ENCODE peak calls at places on chromosomes 16 and 17, in six cellular contexts. One of them, this sample, is unnamed. For H3K4me1, the result is how much of the 10 kb centered on the place peaks cover.

GRCh38 chr17:82246365-82247174 is 17.7 kb downstream of the SLC16A3 start:
- DNase-seq in Caco-2: no peak
- DNase-seq in MM.1S: no peak
- DNase-seq in adrenal gland: peak
- DNase-seq in ovary: peak
- DNase-seq in lower lobe of right lung: peak
- DNase-seq in this sample: no peak

GRCh38 chr17:68319420-68320162 is 28.3 kb downstream of the ARSG start:
- DNase-seq in Caco-2: no peak
- DNase-seq in MM.1S: no peak
- DNase-seq in adrenal gland: no peak
- DNase-seq in ovary: no peak
- DNase-seq in lower lobe of right lung: no peak
- DNase-seq in this sample: peak

GRCh38 chr16:88685156-88686061 is 898 bp downstream of the SNAI3 start:
- DNase-seq in Caco-2: peak
- DNase-seq in MM.1S: peak
- DNase-seq in adrenal gland: peak
- DNase-seq in ovary: no peak
- DNase-seq in lower lobe of right lung: peak
- DNase-seq in this sample: peak

GRCh38 chr17:15261818-15262290 is 3.3 kb downstream of the PMP22 start:
- DNase-seq in Caco-2: peak
- DNase-seq in MM.1S: no peak
- DNase-seq in adrenal gland: no peak
- DNase-seq in ovary: peak
- DNase-seq in lower lobe of right lung: no peak
- DNase-seq in this sample: no peak

GRCh38 chr16:10878644-10879498 is 1.9 kb downstream of the CIITA start:
- DNase-seq in Caco-2: no peak
- DNase-seq in MM.1S: peak
- DNase-seq in adrenal gland: peak
- DNase-seq in ovary: peak
- DNase-seq in lower lobe of right lung: peak
- DNase-seq in this sample: peak

GRCh38 chr17:67079481-67079880 is 35.1 kb downstream of the CACNG1 start:
- DNase-seq in Caco-2: no peak
- DNase-seq in MM.1S: no peak
- DNase-seq in adrenal gland: no peak
- DNase-seq in ovary: no peak
- DNase-seq in lower lobe of right lung: no peak
- DNase-seq in this sample: no peak

GRCh38 chr16:13919330-13919682 is 648 bp upstream of the ERCC4 start:
- DNase-seq in Caco-2: peak
- DNase-seq in MM.1S: peak
- DNase-seq in adrenal gland: no peak
- DNase-seq in ovary: no peak
- DNase-seq in lower lobe of right lung: no peak
- DNase-seq in this sample: peak

GRCh38 chr16:83482545-83483162 is 325.1 kb upstream of the HSBP1 start:
- DNase-seq in Caco-2: no peak
- DNase-seq in MM.1S: no peak
- DNase-seq in adrenal gland: no peak
- DNase-seq in ovary: no peak
- DNase-seq in lower lobe of right lung: no peak
- DNase-seq in this sample: no peak

GRCh38 chr17:17151541-17151940 is 54.6 kb downstream of the PLD6 start:
- DNase-seq in Caco-2: no peak
- DNase-seq in MM.1S: no peak
- DNase-seq in adrenal gland: no peak
- DNase-seq in ovary: no peak
- DNase-seq in lower lobe of right lung: no peak
- DNase-seq in this sample: no peak

GRCh38 chr17:11182430-11182829 is 58.6 kb upstream of the SHISA6 start:
- DNase-seq in Caco-2: no peak
- DNase-seq in MM.1S: no peak
- DNase-seq in adrenal gland: no peak
- DNase-seq in ovary: no peak
- DNase-seq in lower lobe of right lung: no peak
- DNase-seq in this sample: no peak

GRCh38 chr17:28985950-28986713 is 19.7 kb downstream of the SEZ6 start:
- DNase-seq in Caco-2: no peak
- DNase-seq in MM.1S: no peak
- DNase-seq in adrenal gland: no peak
- DNase-seq in ovary: no peak
- DNase-seq in lower lobe of right lung: no peak
- DNase-seq in this sample: no peak

GRCh38 chr16:48949636-48950035 is 332.0 kb downstream of the CBLN1 start:
- DNase-seq in Caco-2: no peak
- DNase-seq in MM.1S: no peak
- DNase-seq in adrenal gland: no peak
- DNase-seq in ovary: no peak
- DNase-seq in lower lobe of right lung: no peak
- DNase-seq in this sample: no peak

GRCh38 chr17:81044764-81045589 is 10.0 kb downstream of the BAIAP2 start:
- DNase-seq in Caco-2: no peak
- DNase-seq in MM.1S: no peak
- DNase-seq in adrenal gland: peak
- DNase-seq in ovary: peak
- DNase-seq in lower lobe of right lung: peak
- DNase-seq in this sample: no peak

GRCh38 chr17:9677411-9677810 is 32.1 kb downstream of the USP43 start:
- DNase-seq in Caco-2: no peak
- DNase-seq in MM.1S: no peak
- DNase-seq in adrenal gland: no peak
- DNase-seq in ovary: no peak
- DNase-seq in lower lobe of right lung: no peak
- DNase-seq in this sample: no peak

GRCh38 chr17:7041607-7042506 is 2.0 kb downstream of the SLC16A11 start:
- DNase-seq in Caco-2: no peak
- DNase-seq in MM.1S: peak
- DNase-seq in adrenal gland: no peak
- DNase-seq in ovary: peak
- DNase-seq in lower lobe of right lung: no peak
- DNase-seq in this sample: no peak

GRCh38 chr16:11824362-11824761 is 27.0 kb downstream of the RSL1D1 start:
- DNase-seq in Caco-2: peak
- DNase-seq in MM.1S: no peak
- DNase-seq in adrenal gland: peak
- DNase-seq in ovary: no peak
- DNase-seq in lower lobe of right lung: peak
- DNase-seq in this sample: no peak

GRCh38 chr16:30948087-30948955 is 547 bp upstream of the ORAI3 start:
- DNase-seq in Caco-2: peak
- DNase-seq in MM.1S: no peak
- DNase-seq in adrenal gland: peak
- DNase-seq in ovary: peak
- DNase-seq in lower lobe of right lung: peak
- DNase-seq in this sample: no peak

GRCh38 chr17:45177563-45177962 is 15.9 kb downstream of the HEXIM2 start:
- DNase-seq in Caco-2: no peak
- DNase-seq in MM.1S: no peak
- DNase-seq in adrenal gland: no peak
- DNase-seq in ovary: no peak
- DNase-seq in lower lobe of right lung: no peak
- DNase-seq in this sample: no peak

GRCh38 chr17:74776990-74777389 is 845 bp upstream of the NAT9 start:
- DNase-seq in Caco-2: no peak
- DNase-seq in MM.1S: no peak
- DNase-seq in adrenal gland: no peak
- DNase-seq in ovary: no peak
- DNase-seq in lower lobe of right lung: no peak
- DNase-seq in this sample: no peak

GRCh38 chr17:31598921-31599571 is 207.6 kb downstream of the RAB11FIP4 start:
- DNase-seq in Caco-2: no peak
- DNase-seq in MM.1S: no peak
- DNase-seq in adrenal gland: no peak
- DNase-seq in ovary: no peak
- DNase-seq in lower lobe of right lung: no peak
- DNase-seq in this sample: no peak

GRCh38 chr17:81302324-81302723 is 7.2 kb upstream of the SLC38A10 start:
- DNase-seq in Caco-2: no peak
- DNase-seq in MM.1S: no peak
- DNase-seq in adrenal gland: no peak
- DNase-seq in ovary: no peak
- DNase-seq in lower lobe of right lung: no peak
- DNase-seq in this sample: no peak

GRCh38 chr17:43468746-43469544 is 14.8 kb upstream of the DHX8 start:
- DNase-seq in Caco-2: no peak
- DNase-seq in MM.1S: no peak
- DNase-seq in adrenal gland: no peak
- DNase-seq in ovary: no peak
- DNase-seq in lower lobe of right lung: no peak
- DNase-seq in this sample: no peak

GRCh38 chr17:44901323-44901965 is 2.2 kb upstream of the EFTUD2 start:
- DNase-seq in Caco-2: no peak
- DNase-seq in MM.1S: no peak
- DNase-seq in adrenal gland: no peak
- DNase-seq in ovary: no peak
- DNase-seq in lower lobe of right lung: no peak
- DNase-seq in this sample: no peak

GRCh38 chr16:84985079-84986065 is 26.0 kb downstream of the ZDHHC7 start:
- DNase-seq in Caco-2: no peak
- DNase-seq in MM.1S: no peak
- DNase-seq in adrenal gland: peak
- DNase-seq in ovary: no peak
- DNase-seq in lower lobe of right lung: peak
- DNase-seq in this sample: no peak

GRCh38 chr16:79154081-79154480 is 446.5 kb downstream of the MAF start:
- DNase-seq in Caco-2: no peak
- DNase-seq in MM.1S: no peak
- DNase-seq in adrenal gland: no peak
- DNase-seq in ovary: no peak
- DNase-seq in lower lobe of right lung: no peak
- DNase-seq in this sample: no peak

GRCh38 chr17:50691550-50692447 is 15.9 kb downstream of the ANKRD40 start:
- DNase-seq in Caco-2: no peak
- DNase-seq in MM.1S: no peak
- DNase-seq in adrenal gland: no peak
- DNase-seq in ovary: no peak
- DNase-seq in lower lobe of right lung: no peak
- DNase-seq in this sample: no peak

GRCh38 chr16:19382084-19382801 is 35.4 kb upstream of the TMC5 start:
- DNase-seq in Caco-2: no peak
- DNase-seq in MM.1S: peak
- DNase-seq in adrenal gland: no peak
- DNase-seq in ovary: no peak
- DNase-seq in lower lobe of right lung: no peak
- DNase-seq in this sample: peak

GRCh38 chr17:47188266-47188665 is 829 bp downstream of the CDC27 start:
- DNase-seq in Caco-2: no peak
- DNase-seq in MM.1S: peak
- DNase-seq in adrenal gland: no peak
- DNase-seq in ovary: no peak
- DNase-seq in lower lobe of right lung: no peak
- DNase-seq in this sample: peak

GRCh38 chr17:55549140-55549539 is 37.9 kb upstream of the SMIM36 start:
- DNase-seq in Caco-2: peak
- DNase-seq in MM.1S: peak
- DNase-seq in adrenal gland: no peak
- DNase-seq in ovary: no peak
- DNase-seq in lower lobe of right lung: no peak
- DNase-seq in this sample: peak
- TF ChIP-seq CTCF in Caco-2: no peak
- TF ChIP-seq CTCF in MM.1S: peak
- TF ChIP-seq CTCF in adrenal gland: peak
- TF ChIP-seq CTCF in ovary: no peak
- TF ChIP-seq CTCF in lower lobe of right lung: no peak
- TF ChIP-seq CTCF in this sample: peak

GRCh38 chr17:40540448-40540847 is 24.8 kb downstream of the CCR7 start:
- DNase-seq in Caco-2: no peak
- DNase-seq in MM.1S: no peak
- DNase-seq in adrenal gland: no peak
- DNase-seq in ovary: peak
- DNase-seq in lower lobe of right lung: no peak
- DNase-seq in this sample: no peak

GRCh38 chr17:40542562-40543411 is 22.5 kb downstream of the CCR7 start:
- DNase-seq in Caco-2: no peak
- DNase-seq in MM.1S: no peak
- DNase-seq in adrenal gland: peak
- DNase-seq in ovary: peak
- DNase-seq in lower lobe of right lung: no peak
- DNase-seq in this sample: peak

GRCh38 chr17:40541873-40542561 is 23.3 kb downstream of the CCR7 start:
- DNase-seq in Caco-2: no peak
- DNase-seq in MM.1S: no peak
- DNase-seq in adrenal gland: no peak
- DNase-seq in ovary: no peak
- DNase-seq in lower lobe of right lung: no peak
- DNase-seq in this sample: no peak

GRCh38 chr17:40539711-40540411 is 25.4 kb downstream of the CCR7 start:
- DNase-seq in Caco-2: no peak
- DNase-seq in MM.1S: no peak
- DNase-seq in adrenal gland: no peak
- DNase-seq in ovary: no peak
- DNase-seq in lower lobe of right lung: no peak
- DNase-seq in this sample: no peak

GRCh38 chr17:40541060-40541872 is 24.0 kb downstream of the CCR7 start:
- DNase-seq in Caco-2: no peak
- DNase-seq in MM.1S: no peak
- DNase-seq in adrenal gland: no peak
- DNase-seq in ovary: peak
- DNase-seq in lower lobe of right lung: no peak
- DNase-seq in this sample: peak
- H3K4me1 ChIP-seq in Caco-2: under half
- H3K4me1 ChIP-seq in MM.1S: under half
- H3K4me1 ChIP-seq in adrenal gland: under half
- H3K4me1 ChIP-seq in ovary: under half
- H3K4me1 ChIP-seq in lower lobe of right lung: half or more
- H3K4me1 ChIP-seq in this sample: under half

DNA sequence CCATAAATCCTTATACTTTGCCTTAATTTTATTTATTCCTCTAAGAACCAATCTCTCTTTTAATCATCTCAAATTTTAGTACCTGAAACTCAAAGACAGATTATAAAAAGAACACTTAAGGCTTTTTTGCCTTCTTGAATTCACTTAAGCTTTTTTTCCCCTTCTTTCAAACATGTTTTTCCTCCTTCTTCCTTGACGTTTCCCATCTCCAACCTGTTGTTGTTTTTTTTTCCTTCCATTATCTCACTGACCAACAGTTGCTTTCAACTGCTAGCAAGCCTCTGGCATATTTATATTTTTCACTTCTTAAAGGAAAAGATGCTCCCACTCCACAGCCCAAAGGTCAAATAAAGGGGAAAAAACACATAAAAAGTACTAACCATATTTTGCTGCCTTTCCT is 32.2 kb downstream of the SPOP start:
- DNase-seq in Caco-2: no peak
- DNase-seq in MM.1S: no peak
- DNase-seq in adrenal gland: no peak
- DNase-seq in ovary: no peak
- DNase-seq in lower lobe of right lung: no peak
- DNase-seq in this sample: no peak
- H3K4me3 ChIP-seq in Caco-2: no peak
- H3K4me3 ChIP-seq in MM.1S: peak
- H3K4me3 ChIP-seq in adrenal gland: no peak
- H3K4me3 ChIP-seq in ovary: no peak
- H3K4me3 ChIP-seq in lower lobe of right lung: no peak
- H3K4me3 ChIP-seq in this sample: no peak

GRCh38 chr17:32780721-32781120 is 96.2 kb downstream of the MYO1D start:
- DNase-seq in Caco-2: no peak
- DNase-seq in MM.1S: no peak
- DNase-seq in adrenal gland: no peak
- DNase-seq in ovary: no peak
- DNase-seq in lower lobe of right lung: no peak
- DNase-seq in this sample: no peak
- TF ChIP-seq CTCF in Caco-2: no peak
- TF ChIP-seq CTCF in MM.1S: no peak
- TF ChIP-seq CTCF in adrenal gland: no peak
- TF ChIP-seq CTCF in ovary: no peak
- TF ChIP-seq CTCF in lower lobe of right lung: no peak
- TF ChIP-seq CTCF in this sample: no peak

This sample was measured in OCI-LY7.